ENCODE peak calls at places on chromosome 19, in eight cellular contexts. M, H, V, U, F, K, Z and Y are unnamed samples.

GRCh38 chr19:4140237-4140711 is 13.2 kb upstream of the CREB3L3 start:
- DNase-seq in M (no peak), H (peak; percentile 85), V (peak; percentile 36), U (peak; percentile 56), F (peak; percentile 46), K (no peak), Z (peak; percentile 73), Y (no peak)

GRCh38 chr19:39372047-39372802 is 18.7 kb downstream of the PAF1 start:
- DNase-seq in M (peak; percentile 87), H (no peak), V (no peak), U (peak; percentile 57), F (peak; percentile 92), K (no peak), Z (no peak), Y (peak; percentile 87)

GRCh38 chr19:6216996-6217751 is 62.6 kb downstream of the MLLT1 start:
- DNase-seq in M (peak; percentile 59), H (peak; percentile 58), V (peak; percentile 55), U (no peak), F (no peak), K (no peak), Z (peak; percentile 95), Y (no peak)

GRCh38 chr19:16121967-16122366 is 10.3 kb downstream of the RAB8A start:
- DNase-seq in M (no peak), H (no peak), V (no peak), U (no peak), F (no peak), K (no peak), Z (no peak), Y (no peak)

GRCh38 chr19:46515879-46516350 is 20.2 kb upstream of the PNMA8B start:
- DNase-seq in M (no peak), H (peak; percentile 71), V (no peak), U (no peak), F (peak; percentile 45), K (no peak), Z (no peak), Y (no peak)

GRCh38 chr19:52231154-52231565 is 38.2 kb upstream of the ZNF766 start:
- DNase-seq in M (no peak), H (no peak), V (no peak), U (no peak), F (no peak), K (no peak), Z (no peak), Y (no peak)

GRCh38 chr19:35295792-35296462 is 4.0 kb downstream of the MAG start:
- DNase-seq in M (no peak), H (no peak), V (no peak), U (peak; percentile 16), F (no peak), K (no peak), Z (no peak), Y (no peak)

GRCh38 chr19:44552324-44552723 is 22.8 kb upstream of the CEACAM20 start:
- DNase-seq in M (no peak), H (peak; percentile 71), V (peak; percentile 62), U (peak; percentile 26), F (peak; percentile 40), K (no peak), Z (peak; percentile 89), Y (no peak)

GRCh38 chr19:13842294-13843103 is 34.4 kb upstream of the NANOS3 start:
- DNase-seq in M (peak; percentile 91), H (no peak), V (no peak), U (peak; percentile 88), F (peak; percentile 73), K (no peak), Z (peak; percentile 78), Y (peak; percentile 91)

GRCh38 chr19:35140207-35140897 is 1.7 kb downstream of the FXYD1 start:
- DNase-seq in M (no peak), H (no peak), V (no peak), U (no peak), F (no peak), K (no peak), Z (no peak), Y (no peak)

GRCh38 chr19:33443638-33444195 is 70.2 kb downstream of the CEBPG start:
- DNase-seq in M (no peak), H (no peak), V (no peak), U (no peak), F (no peak), K (no peak), Z (no peak), Y (peak; percentile 11)

GRCh38 chr19:16368385-16369305 is 44.0 kb downstream of the KLF2 start:
- DNase-seq in M (no peak), H (no peak), V (no peak), U (no peak), F (no peak), K (no peak), Z (no peak), Y (no peak)

GRCh38 chr19:38792250-38793111 is 3.5 kb downstream of the LGALS7B start:
- DNase-seq in M (no peak), H (no peak), V (no peak), U (peak; percentile 64), F (no peak), K (no peak), Z (peak; percentile 89), Y (peak; percentile 72)

GRCh38 chr19:18192673-18193387 is at the start of gene MPV17L2:
- DNase-seq in M (peak; percentile 100), H (peak; percentile 89), V (peak; percentile 95), U (peak; percentile 100), F (peak; percentile 100), K (peak; percentile 97), Z (peak; percentile 100), Y (peak; percentile 100)

GRCh38 chr19:33442706-33443105 is 69.2 kb downstream of the CEBPG start:
- DNase-seq in M (no peak), H (no peak), V (no peak), U (no peak), F (no peak), K (no peak), Z (no peak), Y (peak; percentile 5)

GRCh38 chr19:2578911-2579677 is 103.2 kb downstream of the GADD45B start:
- DNase-seq in M (peak; percentile 88), H (peak; percentile 80), V (peak; percentile 83), U (peak; percentile 89), F (peak; percentile 82), K (no peak), Z (peak; percentile 97), Y (peak; percentile 89)

GRCh38 chr19:23547816-23548430 is 139.1 kb downstream of the ZNF675 start:
- DNase-seq in M (no peak), H (no peak), V (no peak), U (no peak), F (peak; percentile 22), K (no peak), Z (no peak), Y (no peak)

GRCh38 chr19:1837625-1838105 is 10.6 kb downstream of the REXO1 start:
- DNase-seq in M (no peak), H (peak; percentile 81), V (peak; percentile 84), U (peak; percentile 72), F (no peak), K (no peak), Z (peak; percentile 75), Y (no peak)

GRCh38 chr19:50759886-50760285 is 10.4 kb upstream of the GPR32 start:
- DNase-seq in M (no peak), H (peak; percentile 38), V (no peak), U (no peak), F (peak; percentile 27), K (no peak), Z (no peak), Y (no peak)

GRCh38 chr19:35935911-35936737 is at the start of gene LRFN3:
- DNase-seq in M (peak; percentile 75), H (peak; percentile 82), V (peak; percentile 66), U (peak; percentile 81), F (peak; percentile 62), K (peak; percentile 44), Z (peak; percentile 86), Y (peak; percentile 85)

GRCh38 chr19:16373989-16374388 is 49.4 kb downstream of the KLF2 start:
- DNase-seq in M (no peak), H (no peak), V (no peak), U (no peak), F (no peak), K (no peak), Z (no peak), Y (no peak)

GRCh38 chr19:16566702-16567101 is 5.5 kb downstream of the SLC35E1 start:
- DNase-seq in M (no peak), H (no peak), V (no peak), U (no peak), F (no peak), K (no peak), Z (no peak), Y (no peak)

GRCh38 chr19:42942187-42942789 is 5.3 kb upstream of the PSG7 start:
- DNase-seq in M (no peak), H (no peak), V (no peak), U (no peak), F (peak; percentile 14), K (no peak), Z (no peak), Y (no peak)

GRCh38 chr19:13160557-13160956 is 10.3 kb downstream of the IER2 start:
- DNase-seq in M (no peak), H (no peak), V (no peak), U (no peak), F (no peak), K (no peak), Z (no peak), Y (no peak)

GRCh38 chr19:49556412-49557398 is 23.7 kb downstream of the NOSIP start:
- DNase-seq in M (no peak), H (no peak), V (no peak), U (no peak), F (no peak), K (no peak), Z (peak; percentile 82), Y (no peak)

GRCh38 chr19:13622727-13623126 is 116.4 kb upstream of the CACNA1A start:
- DNase-seq in M (no peak), H (no peak), V (no peak), U (no peak), F (no peak), K (no peak), Z (no peak), Y (no peak)

GRCh38 chr19:12847159-12848139 is 9.1 kb downstream of the MAST1 start:
- DNase-seq in M (peak; percentile 81), H (peak; percentile 89), V (peak; percentile 98), U (peak; percentile 88), F (peak; percentile 64), K (peak; percentile 89), Z (peak; percentile 94), Y (peak; percentile 83)

GRCh38 chr19:52190679-52191293 is 934 bp downstream of the PPP2R1A start:
- DNase-seq in M (no peak), H (peak; percentile 15), V (peak; percentile 2), U (peak; percentile 55), F (peak; percentile 55), K (no peak), Z (peak; percentile 66), Y (peak; percentile 54)

GRCh38 chr19:46821512-46822359 is 28.9 kb downstream of the AP2S1 start:
- DNase-seq in M (no peak), H (no peak), V (no peak), U (peak; percentile 67), F (no peak), K (no peak), Z (peak; percentile 62), Y (no peak)

GRCh38 chr19:43872547-43873336 is 45.6 kb downstream of the ZNF283 start:
- DNase-seq in M (no peak), H (no peak), V (no peak), U (no peak), F (peak; percentile 30), K (no peak), Z (no peak), Y (no peak)

GRCh38 chr19:13530720-13531119 is 24.4 kb upstream of the CACNA1A start:
- DNase-seq in M (no peak), H (no peak), V (no peak), U (no peak), F (no peak), K (no peak), Z (no peak), Y (no peak)

GRCh38 chr19:37551123-37551993 is 43.2 kb downstream of the ZNF571 start:
- DNase-seq in M (no peak), H (no peak), V (no peak), U (peak; percentile 42), F (no peak), K (no peak), Z (no peak), Y (peak; percentile 51)

GRCh38 chr19:33385956-33386355 is 12.4 kb downstream of the CEBPG start:
- DNase-seq in M (no peak), H (no peak), V (no peak), U (no peak), F (no peak), K (no peak), Z (no peak), Y (peak; percentile 40)

GRCh38 chr19:51398096-51398704 is 7.8 kb upstream of the C19orf84 start:
- DNase-seq in M (no peak), H (peak; percentile 23), V (no peak), U (no peak), F (peak; percentile 31), K (no peak), Z (no peak), Y (no peak)